ENCODE peak calls at places on chromosome 6, in eight cellular contexts. C is K562, M is GM23338, U is SK-N-SH, F is mammary epithelial cell, P is GM23248, I is H9, T is hepatocyte. L is an unnamed sample.

GRCh38 chr6:7730852-7731251 is 5.0 kb downstream of the BMP6 start:
- DNase-seq in M (no peak), T (no peak), F (peak; percentile 39), C (no peak), P (peak; percentile 96), I (no peak), U (no peak), L (no peak)

GRCh38 chr6:135814043-135814442 is 37.5 kb upstream of the PDE7B start:
- DNase-seq in T (peak; percentile 53), C (no peak), M (no peak), F (no peak), U (no peak), P (no peak), I (no peak), L (no peak)

GRCh38 chr6:28719275-28719940 is 193.7 kb downstream of the GPX5 start:
- DNase-seq in U (no peak), C (peak; percentile 47), P (peak; percentile 42), I (peak; percentile 69), M (peak; percentile 72), T (no peak), F (peak; percentile 63), L (no peak)

GRCh38 chr6:166931426-166931970 is 24.9 kb downstream of the RNASET2 start:
- DNase-seq in M (no peak), U (no peak), T (no peak), C (no peak), F (no peak), P (no peak), I (no peak), L (no peak)

GRCh38 chr6:139841794-139842215 is 467.4 kb upstream of the CITED2 start:
- DNase-seq in F (no peak), U (no peak), C (no peak), M (no peak), P (no peak), I (no peak), T (no peak), L (no peak)

GRCh38 chr6:139472341-139473038 is 98.0 kb upstream of the CITED2 start:
- DNase-seq in I (no peak), C (no peak), P (peak; percentile 77), F (no peak), U (no peak), T (no peak), M (no peak), L (no peak)

GRCh38 chr6:129766959-129767728 is 57.2 kb upstream of the ARHGAP18 start:
- DNase-seq in U (peak; percentile 25), T (peak; percentile 58), I (peak; percentile 77), C (peak; percentile 25), F (peak; percentile 64), P (peak; percentile 73), M (peak; percentile 77), L (peak; percentile 86)

GRCh38 chr6:107657755-107658461 is 166.2 kb downstream of the SCML4 start:
- DNase-seq in T (peak; percentile 69), F (no peak), U (peak; percentile 77), P (no peak), M (peak; percentile 43), I (peak; percentile 55), C (no peak), L (peak; percentile 48)

GRCh38 chr6:118551673-118552063 is 3.6 kb downstream of the PLN start:
- DNase-seq in F (no peak), I (no peak), M (no peak), U (no peak), P (peak; percentile 75), C (no peak), T (no peak), L (no peak)

GRCh38 chr6:23728707-23729106 is 397.3 kb upstream of the NRSN1 start:
- DNase-seq in F (no peak), U (no peak), M (peak; percentile 4), C (no peak), P (no peak), T (peak; percentile 55), I (no peak), L (no peak)

GRCh38 chr6:80502871-80503270 is 396.4 kb downstream of the BCKDHB start:
- DNase-seq in T (no peak), U (no peak), F (no peak), P (no peak), C (no peak), I (no peak), M (no peak), L (no peak)

GRCh38 chr6:31202259-31203166 is 32.0 kb upstream of the POU5F1 start:
- DNase-seq in I (no peak), U (no peak), C (no peak), T (peak; percentile 34), M (peak; percentile 23), P (no peak), F (peak; percentile 37), L (no peak)

GRCh38 chr6:98832282-98833100 is 1.9 kb upstream of the POU3F2 start:
- DNase-seq in P (peak; percentile 94), C (no peak), I (no peak), U (peak; percentile 72), F (peak; percentile 76), T (peak; percentile 32), M (peak; percentile 58), L (no peak)

GRCh38 chr6:25041676-25042598 is 106.2 kb upstream of the RIPOR2 start:
- DNase-seq in U (no peak), F (no peak), C (no peak), P (no peak), M (peak; percentile 38), T (no peak), I (no peak), L (peak; percentile 74)

GRCh38 chr6:87789198-87789899 is 87.3 kb upstream of the AKIRIN2 start:
- DNase-seq in I (no peak), T (peak; percentile 75), C (no peak), M (peak; percentile 21), F (peak; percentile 89), P (peak; percentile 89), U (no peak), L (no peak)
- H2AFZ ChIP-seq in I (peak overlapping the region; percentile 94), T (no peak overlapping the region), C (no peak overlapping the region), M (peak overlapping the region; percentile 60), F (peak overlapping the region; percentile 52), P (peak overlapping the region; percentile 68), U (peak overlapping the region; percentile 17), L (no peak overlapping the region)

DNA sequence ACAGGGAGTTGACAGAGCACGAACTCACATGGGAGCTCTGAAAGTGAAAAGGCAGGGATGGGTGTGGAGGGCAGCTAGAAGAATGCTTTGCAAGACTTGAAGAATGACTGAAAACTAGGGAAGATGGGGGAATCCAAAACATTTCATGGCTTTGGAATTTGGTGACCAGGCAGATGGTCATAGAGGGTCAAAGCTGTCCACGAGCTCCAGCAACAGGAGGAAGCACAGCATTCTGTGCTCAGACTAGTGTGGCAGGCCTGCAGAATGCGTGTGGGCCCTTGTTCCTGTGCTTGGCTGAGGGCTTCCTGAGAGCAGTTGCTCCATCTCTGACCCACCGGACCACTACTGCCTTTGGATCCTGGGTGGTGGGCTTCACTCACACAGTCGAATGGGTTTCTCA is 100.8 kb downstream of the SGK1 start:
- DNase-seq in U (no peak), C (no peak), M (no peak), F (no peak), P (peak; percentile 69), T (no peak), I (no peak), L (no peak)
- H2AFZ ChIP-seq in U (no peak overlapping the region), C (peak overlapping the region; percentile 76), M (no peak overlapping the region), F (no peak overlapping the region), P (peak overlapping the region; percentile 33), T (no peak overlapping the region), I (no peak overlapping the region), L (no peak overlapping the region)

GRCh38 chr6:37050854-37051137 is 45.3 kb downstream of the FGD2 start:
- DNase-seq in M (no peak), I (no peak), P (no peak), U (no peak), C (no peak), T (no peak), F (no peak), L (peak; percentile 45)

GRCh38 chr6:37049990-37050853 is 44.8 kb downstream of the FGD2 start:
- DNase-seq in M (no peak), T (no peak), I (no peak), F (no peak), C (peak; percentile 72), P (no peak), U (no peak), L (peak; percentile 91)

GRCh38 chr6:37049735-37049989 is 44.2 kb downstream of the FGD2 start:
- DNase-seq in F (no peak), C (no peak), U (no peak), P (no peak), M (no peak), T (no peak), I (no peak), L (no peak)

GRCh38 chr6:37052027-37052628 is 46.7 kb downstream of the FGD2 start:
- DNase-seq in M (peak; percentile 89), P (no peak), F (no peak), T (no peak), I (peak; percentile 82), C (peak; percentile 50), U (no peak), L (peak; percentile 81)

DNA sequence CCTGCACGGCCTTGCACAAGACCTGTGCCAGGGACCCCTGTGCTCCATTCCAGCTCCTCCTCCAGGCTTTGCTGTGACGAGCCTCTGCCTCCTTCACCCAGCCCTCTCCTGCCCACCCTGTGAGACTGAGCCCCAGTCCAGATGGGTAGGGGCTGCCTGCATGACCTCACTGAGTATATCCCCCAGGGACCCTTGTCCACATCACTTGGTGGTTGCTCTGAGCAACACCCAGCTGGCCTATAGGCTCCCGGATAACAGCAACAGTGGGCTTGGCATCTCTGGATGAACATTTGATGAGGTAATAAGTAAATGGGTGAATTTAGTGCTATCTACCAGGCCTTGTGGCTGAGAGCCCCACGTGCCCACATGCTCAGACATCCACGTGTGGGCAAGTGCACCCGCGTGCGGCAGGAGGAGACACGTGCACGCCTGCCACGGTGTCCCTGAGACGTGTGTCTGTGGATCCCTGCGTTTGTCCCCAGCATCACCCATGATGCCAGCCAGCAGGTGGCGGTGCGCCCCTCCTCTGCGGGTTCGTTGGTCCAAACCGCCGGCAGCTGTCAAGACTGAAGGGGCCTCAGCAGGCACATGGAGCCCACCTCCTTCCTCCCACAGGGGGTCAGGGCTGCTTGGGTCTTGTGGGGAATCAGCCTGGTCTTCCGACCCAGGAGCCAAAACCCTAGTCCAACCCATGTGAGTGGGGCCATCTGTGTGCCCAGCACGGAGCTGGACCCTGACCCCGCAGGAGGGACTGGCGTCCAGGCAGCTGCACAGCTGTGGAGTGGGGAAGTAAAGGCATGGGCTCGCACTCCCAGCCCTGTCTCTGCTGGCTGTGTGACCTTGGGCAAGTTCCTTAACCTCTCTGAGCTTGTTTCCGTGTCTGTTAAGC is 45.9 kb downstream of the FGD2 start:
- DNase-seq in U (peak; percentile 93), T (peak; percentile 91), P (peak; percentile 87), C (peak; percentile 86), M (peak; percentile 95), I (peak; percentile 90), F (peak; percentile 65), L (peak; percentile 97)
- H2AFZ ChIP-seq in U (no peak overlapping the region), T (no peak overlapping the region), P (no peak overlapping the region), C (peak overlapping the region; percentile 69), M (no peak overlapping the region), I (no peak overlapping the region), F (no peak overlapping the region), L (peak overlapping the region; percentile 48)

DNA sequence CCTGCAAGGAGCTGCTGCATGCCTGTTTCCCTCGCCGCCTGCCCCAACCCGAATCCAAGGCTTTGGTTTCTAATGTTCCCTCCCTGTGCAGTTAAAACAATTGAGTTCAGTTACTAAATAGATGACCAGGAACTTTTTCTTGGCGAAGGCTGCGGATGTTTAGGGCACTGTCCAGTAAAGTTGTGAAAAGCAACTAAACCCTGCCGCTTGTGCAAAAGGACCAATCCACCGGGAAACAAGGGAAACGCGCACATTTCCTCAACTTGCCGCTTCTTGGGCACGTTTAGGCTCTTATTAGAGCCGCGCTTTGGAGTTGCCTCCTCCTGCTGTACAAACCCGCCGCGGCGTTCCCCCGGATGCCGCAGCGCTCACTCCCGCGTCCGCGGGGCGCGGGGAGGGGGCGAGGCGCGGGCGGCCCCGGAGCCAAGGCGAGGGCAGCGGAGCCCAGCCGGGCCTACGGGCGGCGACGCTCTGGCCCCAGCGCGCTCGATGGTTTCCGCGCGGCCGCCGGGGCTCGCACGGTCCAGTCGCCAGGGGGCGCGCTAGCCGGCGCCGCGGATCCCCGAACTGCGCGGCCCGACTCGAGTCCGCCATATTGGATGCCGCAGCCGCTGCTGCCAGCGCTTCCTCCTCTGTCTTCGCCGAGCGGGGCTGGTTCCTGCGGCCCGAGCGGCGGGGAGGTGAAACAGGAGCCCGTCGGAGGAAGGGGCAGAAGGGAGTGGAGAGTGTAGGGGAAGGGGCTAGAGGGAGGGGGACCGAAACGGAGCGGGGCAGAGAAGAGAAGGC is at the start of gene SCAF8:
- DNase-seq in U (peak; percentile 92), C (peak; percentile 85), P (peak; percentile 93), T (peak; percentile 94), M (peak; percentile 84), I (peak; percentile 81), F (peak; percentile 82), L (peak; percentile 82)
- H2AFZ ChIP-seq in U (peak within 1 kb of the TSS; percentile 75), C (peak within 1 kb of the TSS; percentile 99), P (peak within 1 kb of the TSS; percentile 95), T (peak within 1 kb of the TSS; percentile 90), M (peak within 1 kb of the TSS; percentile 99), I (no peak within 1 kb of the TSS), F (peak within 1 kb of the TSS; percentile 94), L (peak within 1 kb of the TSS; percentile 99)

L was measured in DND-41.